ENCODE peak calls at places on chromosomes 3 and 15, in seven cellular contexts. A is adipocyte; B is T-cell; O is Ammon's horn; L is fibroblast of pulmonary artery; W is effector CD4-positive, alpha-beta T cell; N is right lobe of liver. R is an unnamed sample.

GRCh38 chr3:72307438-72308105 is 522.6 kb upstream of the PROK2 start:
- DNase-seq in A (no peak), B (no peak), O (no peak), L (no peak), W (no peak), N (no peak), R (no peak)

GRCh38 chr15:70602834-70603560 is 160.4 kb downstream of the UACA start:
- DNase-seq in A (no peak), B (no peak), O (peak), L (no peak), W (no peak), N (no peak), R (no peak)

GRCh38 chr3:150635526-150635925 is 32.4 kb downstream of the SELENOT start:
- DNase-seq in A (no peak), B (no peak), O (no peak), L (no peak), W (no peak), N (no peak), R (no peak)

GRCh38 chr15:40441736-40442531 is 1.2 kb downstream of the BAHD1 start:
- DNase-seq in A (peak), B (no peak), O (no peak), L (no peak), W (no peak), N (peak), R (no peak)

GRCh38 chr15:80918440-80918839 is 71.2 kb downstream of the MESD start:
- DNase-seq in A (no peak), B (no peak), O (no peak), L (no peak), W (no peak), N (no peak), R (no peak)

GRCh38 chr15:28961391-28961790 is 75.6 kb downstream of the APBA2 start:
- DNase-seq in A (no peak), B (no peak), O (no peak), L (no peak), W (no peak), N (no peak), R (no peak)

GRCh38 chr3:69201658-69202057 is 79.3 kb upstream of the LMOD3 start:
- DNase-seq in A (no peak), B (no peak), O (no peak), L (no peak), W (no peak), N (peak), R (no peak)

GRCh38 chr15:40845511-40846284 is 1.9 kb downstream of the SPINT1 start:
- DNase-seq in A (no peak), B (no peak), O (no peak), L (no peak), W (no peak), N (peak), R (peak)

GRCh38 chr15:93719941-93720351 is 511.4 kb upstream of the MCTP2 start:
- DNase-seq in A (no peak), B (no peak), O (no peak), L (no peak), W (no peak), N (no peak), R (no peak)

GRCh38 chr3:141345951-141346817 is 22.1 kb upstream of the ZBTB38 start:
- DNase-seq in A (no peak), B (no peak), O (no peak), L (no peak), W (no peak), N (no peak), R (no peak)

GRCh38 chr15:34334676-34335075 is 2.9 kb downstream of the SLC12A6 start:
- DNase-seq in A (no peak), B (no peak), O (no peak), L (no peak), W (no peak), N (no peak), R (no peak)

GRCh38 chr3:17795280-17795679 is 52.8 kb upstream of the TBC1D5 start:
- DNase-seq in A (no peak), B (no peak), O (no peak), L (no peak), W (no peak), N (no peak), R (no peak)

GRCh38 chr15:80109388-80109787 is 43.4 kb upstream of the FAH start:
- DNase-seq in A (no peak), B (no peak), O (no peak), L (no peak), W (no peak), N (no peak), R (no peak)

GRCh38 chr3:122668930-122669730 is 11.5 kb upstream of the PARP14 start:
- DNase-seq in A (peak), B (no peak), O (no peak), L (peak), W (no peak), N (no peak), R (no peak)

GRCh38 chr15:56496635-56497034 is 31.7 kb upstream of the MNS1 start:
- DNase-seq in A (peak), B (no peak), O (peak), L (peak), W (no peak), N (no peak), R (no peak)

GRCh38 chr15:32029862-32030781 is at the start of gene CHRNA7:
- DNase-seq in A (peak), B (no peak), O (peak), L (peak), W (no peak), N (peak), R (peak)

GRCh38 chr3:127389415-127389814 is 101.6 kb upstream of the PRR20G start:
- DNase-seq in A (no peak), B (no peak), O (no peak), L (no peak), W (no peak), N (no peak), R (no peak)

GRCh38 chr3:189778340-189778950 is 147.3 kb downstream of the TP63 start:
- DNase-seq in A (no peak), B (no peak), O (no peak), L (no peak), W (no peak), N (no peak), R (no peak)

GRCh38 chr3:14773281-14773680 is 45.5 kb upstream of the FGD5 start:
- DNase-seq in A (no peak), B (no peak), O (no peak), L (no peak), W (no peak), N (no peak), R (no peak)

GRCh38 chr15:65056868-65057548 is 10.8 kb downstream of the RASL12 start:
- DNase-seq in A (no peak), B (no peak), O (no peak), L (no peak), W (no peak), N (peak), R (no peak)

GRCh38 chr15:70585707-70586034 is 177.7 kb downstream of the UACA start:
- DNase-seq in A (no peak), B (no peak), O (no peak), L (no peak), W (no peak), N (no peak), R (no peak)

GRCh38 chr3:118244761-118245160 is 789.9 kb downstream of the IGSF11 start:
- DNase-seq in A (no peak), B (no peak), O (no peak), L (no peak), W (no peak), N (no peak), R (no peak)

GRCh38 chr3:49534581-49535495 is 19.4 kb upstream of the BSN start:
- DNase-seq in A (no peak), B (no peak), O (peak), L (no peak), W (no peak), N (peak), R (no peak)

GRCh38 chr15:39511915-39512260 is 69.0 kb upstream of the THBS1 start:
- DNase-seq in A (peak), B (no peak), O (peak), L (peak), W (no peak), N (no peak), R (no peak)

GRCh38 chr3:28752290-28752689 is 403.7 kb upstream of the AZI2 start:
- DNase-seq in A (no peak), B (no peak), O (no peak), L (no peak), W (no peak), N (no peak), R (no peak)

GRCh38 chr15:99211926-99212325 is 37.5 kb downstream of the TTC23 start:
- DNase-seq in A (peak), B (no peak), O (no peak), L (peak), W (no peak), N (no peak), R (no peak)

GRCh38 chr3:11556851-11557644 is 86.7 kb downstream of the VGLL4 start:
- DNase-seq in A (peak), B (no peak), O (no peak), L (peak), W (no peak), N (no peak), R (peak)